ENCODE peak calls at places on chromosomes 3 and 15, in six cellular contexts. M is Jurkat, Clone E6-1; T is H54; V is GM04504; U is mucosa of descending colon; W is ACHN. F is an unnamed sample.

GRCh38 chr15:70266412-70267089 is 168.8 kb upstream of the TLE3 start:
- DNase-seq in V (no peak), U (peak; percentile 47), M (no peak), W (no peak), T (no peak), F (peak; percentile 66)

GRCh38 chr15:101070502-101071273 is 151.5 kb downstream of the LRRK1 start:
- DNase-seq in T (peak; percentile 55), U (no peak), W (peak; percentile 10), V (peak; percentile 82), M (no peak), F (peak; percentile 48)

GRCh38 chr3:55167586-55168317 is 239.9 kb upstream of the LRTM1 start:
- DNase-seq in U (no peak), T (no peak), M (no peak), W (no peak), V (peak; percentile 75), F (no peak)

GRCh38 chr15:76576526-76577279 is 240.1 kb downstream of the ISL2 start:
- DNase-seq in U (peak; percentile 85), T (no peak), V (peak; percentile 13), W (peak; percentile 29), M (no peak), F (peak; percentile 17)

GRCh38 chr3:195254454-195255175 is 16.3 kb downstream of the XXYLT1 start:
- DNase-seq in M (no peak), W (no peak), U (no peak), T (no peak), V (no peak), F (no peak)

GRCh38 chr15:66484539-66485112 is 12.9 kb downstream of the SNAPC5 start:
- DNase-seq in M (no peak), U (no peak), V (no peak), T (no peak), W (no peak), F (no peak)

GRCh38 chr15:48515497-48515896 is 130.0 kb downstream of the FBN1 start:
- DNase-seq in M (no peak), U (no peak), T (no peak), V (no peak), W (no peak), F (no peak)

GRCh38 chr15:73965094-73965729 is 26.9 kb downstream of the STOML1 start:
- DNase-seq in V (no peak), M (no peak), T (no peak), W (no peak), U (no peak), F (no peak)

GRCh38 chr3:31009881-31010280 is 115.4 kb upstream of the GADL1 start:
- DNase-seq in M (no peak), V (no peak), U (no peak), W (no peak), T (no peak), F (no peak)

GRCh38 chr3:17141699-17142098 is 256.9 kb downstream of the PLCL2 start:
- DNase-seq in M (no peak), T (no peak), U (no peak), W (no peak), V (no peak), F (no peak)

GRCh38 chr3:32934150-32934742 is 17.2 kb upstream of the CCR4 start:
- DNase-seq in M (no peak), T (no peak), U (peak; percentile 62), V (no peak), W (peak; percentile 21), F (peak; percentile 8)

GRCh38 chr3:152620395-152620794 is 214.5 kb upstream of the P2RY1 start:
- DNase-seq in V (no peak), T (no peak), W (no peak), M (no peak), U (no peak), F (no peak)

GRCh38 chr3:88150371-88150770 is 612 bp downstream of the C3orf38 start:
- DNase-seq in U (no peak), M (no peak), V (no peak), W (peak; percentile 12), T (no peak), F (no peak)

GRCh38 chr3:102299125-102299877 is 135.5 kb upstream of the ZPLD1 start:
- DNase-seq in T (no peak), U (no peak), W (peak; percentile 8), M (peak; percentile 5), V (no peak), F (no peak)

GRCh38 chr15:56675930-56676329 is 57.4 kb downstream of the ZNF280D start:
- DNase-seq in U (no peak), V (no peak), W (no peak), T (no peak), M (no peak), F (no peak)

GRCh38 chr15:65416845-65417416 is 5.8 kb downstream of the IGDCC4 start:
- DNase-seq in V (no peak), M (no peak), W (no peak), U (no peak), T (no peak), F (no peak)

GRCh38 chr15:70687432-70687831 is 75.9 kb downstream of the UACA start:
- DNase-seq in M (no peak), U (no peak), T (no peak), W (no peak), V (no peak), F (no peak)

GRCh38 chr3:197249542-197249941 is 48.9 kb downstream of the DLG1 start:
- DNase-seq in M (no peak), V (no peak), W (no peak), U (no peak), T (no peak), F (no peak)

GRCh38 chr15:57694264-57694663 is 12.2 kb upstream of the POLR2M start:
- DNase-seq in M (no peak), W (no peak), V (no peak), U (no peak), T (no peak), F (no peak)

GRCh38 chr15:85973584-85974347 is 105.9 kb upstream of the AGBL1 start:
- DNase-seq in U (no peak), M (no peak), T (no peak), W (no peak), V (no peak), F (no peak)

GRCh38 chr3:99505646-99506269 is 132.6 kb upstream of the COL8A1 start:
- DNase-seq in U (peak; percentile 31), T (peak; percentile 33), M (no peak), W (peak; percentile 41), V (peak; percentile 95), F (no peak)

F was measured in kidney glomerular epithelial cell.